ENCODE peak calls at places on chromosome 7, in six cellular contexts. P is A549, T is HepG2, O is GM12878, G is K562, X is upper lobe of left lung. W is an unnamed sample.

GRCh38 chr7:155602750-155603149 is 41.7 kb upstream of the RBM33 start:
- ATAC-seq in T (no peak), P (no peak), X (no peak), G (no peak), O (no peak), W (no peak)

GRCh38 chr7:457814-458510 is 61.7 kb downstream of the PDGFA start:
- ATAC-seq in P (no peak), O (no peak), T (peak), G (no peak), X (peak), W (no peak)

GRCh38 chr7:22486597-22486996 is 13.4 kb downstream of the STEAP1B start:
- ATAC-seq in X (no peak), G (no peak), O (no peak), P (no peak), T (peak), W (no peak)

GRCh38 chr7:105131890-105132289 is 117.9 kb downstream of the KMT2E start:
- ATAC-seq in T (no peak), O (peak), G (peak), X (no peak), P (no peak), W (no peak)

GRCh38 chr7:26201261-26202018 is at the start of gene CBX3:
- ATAC-seq in X (peak), P (peak), T (peak), O (peak), G (peak), W (peak)

GRCh38 chr7:95977994-95978393 is 205.6 kb downstream of the DYNC1I1 start:
- ATAC-seq in G (no peak), X (no peak), P (no peak), O (no peak), T (no peak), W (no peak)

GRCh38 chr7:897086-897485 is 20.7 kb downstream of the GET4 start:
- ATAC-seq in T (no peak), P (no peak), X (no peak), O (no peak), G (no peak), W (no peak)

GRCh38 chr7:20894806-20895205 is 108.1 kb upstream of the SP8 start:
- ATAC-seq in X (no peak), P (no peak), O (no peak), G (no peak), T (no peak), W (no peak)

GRCh38 chr7:47693161-47693740 is 111.3 kb upstream of the TNS3 start:
- ATAC-seq in X (no peak), G (no peak), O (no peak), T (no peak), P (peak), W (no peak)

GRCh38 chr7:135463905-135464304 is 46.0 kb downstream of the CNOT4 start:
- ATAC-seq in G (no peak), P (no peak), X (no peak), T (no peak), O (no peak), W (no peak)

GRCh38 chr7:100400656-100401055 is 27.4 kb downstream of the PILRA start:
- ATAC-seq in O (no peak), G (peak), P (peak), T (peak), X (no peak), W (no peak)

GRCh38 chr7:15675379-15675778 is 11.1 kb downstream of the MEOX2 start:
- ATAC-seq in O (no peak), T (no peak), X (peak), G (no peak), P (no peak), W (no peak)

GRCh38 chr7:151249732-151250072 is 1.2 kb upstream of the SMARCD3 start:
- ATAC-seq in G (no peak), T (no peak), O (no peak), P (peak), X (no peak), W (peak)

GRCh38 chr7:55448526-55448925 is 83.4 kb downstream of the LANCL2 start:
- ATAC-seq in O (no peak), T (no peak), X (no peak), P (no peak), G (no peak), W (no peak)

GRCh38 chr7:35817181-35817580 is 16.3 kb downstream of the SEPTIN7 start:
- ATAC-seq in P (no peak), X (no peak), G (no peak), O (no peak), T (no peak), W (no peak)

GRCh38 chr7:70736715-70737460 is 395.1 kb upstream of the GALNT17 start:
- ATAC-seq in O (peak), X (peak), G (no peak), P (peak), T (no peak), W (peak)

GRCh38 chr7:148238926-148239325 is 351.6 kb upstream of the C7orf33 start:
- ATAC-seq in G (no peak), T (no peak), X (no peak), O (no peak), P (no peak), W (no peak)

GRCh38 chr7:66377714-66378113 is 172.6 kb downstream of the TPST1 start:
- ATAC-seq in P (peak), O (no peak), T (peak), X (no peak), G (peak), W (no peak)

GRCh38 chr7:55122263-55122662 is 103.4 kb downstream of the EGFR start:
- ATAC-seq in X (no peak), O (no peak), G (no peak), T (no peak), P (no peak), W (no peak)

GRCh38 chr7:1571261-1571650 is 1.4 kb upstream of the PSMG3 start:
- ATAC-seq in G (no peak), T (no peak), X (peak), O (no peak), P (peak), W (peak)

GRCh38 chr7:94444808-94445207 is 50.1 kb downstream of the COL1A2 start:
- ATAC-seq in T (no peak), O (no peak), P (no peak), X (no peak), G (no peak), W (no peak)

GRCh38 chr7:7321681-7322080 is 139.3 kb downstream of the C1GALT1 start:
- ATAC-seq in O (peak), P (peak), T (peak), G (peak), X (no peak), W (no peak)

GRCh38 chr7:130944997-130945396 is 211.0 kb upstream of the KLF14 start:
- ATAC-seq in G (no peak), O (peak), P (no peak), T (no peak), X (no peak), W (no peak)

GRCh38 chr7:130942211-130942964 is 208.4 kb upstream of the KLF14 start:
- ATAC-seq in O (no peak), X (peak), T (peak), P (peak), G (peak), W (peak)

GRCh38 chr7:130941322-130942210 is 207.6 kb upstream of the KLF14 start:
- ATAC-seq in T (peak), X (peak), G (peak), O (no peak), P (peak), W (no peak)

GRCh38 chr7:130943981-130944380 is 210.0 kb upstream of the KLF14 start:
- ATAC-seq in T (no peak), O (no peak), G (no peak), X (no peak), P (no peak), W (no peak)

DNA sequence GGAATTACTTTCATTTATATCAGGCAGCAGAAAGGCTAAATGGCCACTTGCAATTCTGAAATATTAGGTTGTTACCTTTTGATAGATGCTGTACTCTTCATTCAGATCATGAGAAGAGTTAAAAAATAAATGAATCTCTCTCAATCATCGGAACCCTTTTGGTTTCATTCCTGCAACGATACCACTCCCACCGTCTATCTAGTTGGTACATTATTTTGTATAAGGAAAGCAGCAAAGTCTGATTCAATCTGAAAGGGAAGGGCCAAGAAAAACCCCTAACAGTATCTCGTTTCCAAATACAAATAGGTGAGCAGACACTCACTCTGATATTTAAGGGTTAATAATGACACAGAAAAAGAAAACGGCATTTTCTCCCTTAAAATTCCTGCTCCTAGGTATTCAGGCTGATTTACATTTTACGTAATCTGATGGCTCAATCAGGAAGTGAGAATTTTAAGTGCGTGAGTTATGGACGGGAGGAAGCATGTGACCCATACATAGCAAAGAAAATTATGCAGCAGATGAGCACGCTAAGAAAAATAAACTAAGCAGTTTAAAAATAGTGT is 209.4 kb upstream of the KLF14 start:
- ATAC-seq in O (peak), G (peak), T (no peak), P (peak), X (peak), W (peak)
- TF ChIP-seq EP300 in O (peak), G (no peak), T (no peak), P (no peak), X (no peak), W (no peak)

GRCh38 chr7:80440908-80441307 is 71.0 kb downstream of the GNAT3 start:
- ATAC-seq in G (no peak), O (no peak), X (peak), P (no peak), T (no peak), W (no peak)

GRCh38 chr7:80439894-80440811 is 71.7 kb downstream of the GNAT3 start:
- ATAC-seq in P (no peak), G (no peak), T (no peak), O (no peak), X (peak), W (peak)

GRCh38 chr7:80449841-80450240 is 62.0 kb downstream of the GNAT3 start:
- ATAC-seq in X (no peak), P (no peak), T (peak), G (no peak), O (no peak), W (no peak)

GRCh38 chr7:80443336-80443735 is 68.5 kb downstream of the GNAT3 start:
- ATAC-seq in G (no peak), T (no peak), P (no peak), X (peak), O (no peak), W (no peak)

GRCh38 chr7:80445351-80445750 is 66.5 kb downstream of the GNAT3 start:
- ATAC-seq in P (no peak), X (no peak), O (no peak), T (no peak), G (no peak), W (no peak)
- TF ChIP-seq EP300 in P (no peak), X (no peak), O (no peak), T (no peak), G (no peak), W (no peak)

GRCh38 chr7:157676456-157677255 is 339.9 kb downstream of the DNAJB6 start:
- ATAC-seq in P (peak), G (no peak), O (no peak), T (no peak), X (no peak), W (no peak)

GRCh38 chr7:157676001-157676400 is 339.2 kb downstream of the DNAJB6 start:
- ATAC-seq in O (no peak), X (no peak), T (no peak), P (no peak), G (peak), W (no peak)

GRCh38 chr7:157679607-157680006 is 342.8 kb downstream of the DNAJB6 start:
- ATAC-seq in O (no peak), G (no peak), X (no peak), P (no peak), T (no peak), W (no peak)

GRCh38 chr7:157675427-157675930 is 338.7 kb downstream of the DNAJB6 start:
- ATAC-seq in T (no peak), P (no peak), G (no peak), O (no peak), X (no peak), W (no peak)

DNA sequence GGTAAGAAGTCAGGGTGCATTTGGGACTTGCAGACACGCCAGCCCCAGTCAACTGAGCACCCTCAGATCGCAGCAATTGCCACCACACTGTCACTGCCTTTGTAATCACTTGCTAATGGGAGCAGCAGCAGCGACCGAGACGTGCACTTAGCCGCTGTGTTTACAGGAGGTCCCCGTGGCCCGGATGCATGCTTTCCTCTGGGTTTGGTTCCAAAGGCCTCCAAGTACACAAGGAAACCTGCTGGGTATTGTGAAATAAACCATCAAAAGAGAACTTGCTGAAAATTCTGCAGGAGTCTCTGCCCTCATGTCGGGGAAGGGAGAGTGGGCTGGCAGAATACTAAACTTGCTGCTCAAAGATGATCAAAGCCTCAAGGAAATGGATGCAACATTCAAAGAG is 341.7 kb downstream of the DNAJB6 start:
- ATAC-seq in P (no peak), X (no peak), T (peak), G (no peak), O (no peak), W (no peak)
- TF ChIP-seq EP300 in P (no peak), X (no peak), T (no peak), G (no peak), O (no peak), W (no peak)

GRCh38 chr7:157339777-157340677 is 3.2 kb downstream of the DNAJB6 start:
- ATAC-seq in G (peak), T (peak), O (peak), X (peak), P (peak), W (no peak)

GRCh38 chr7:157335991-157336382 is 817 bp upstream of the DNAJB6 start:
- ATAC-seq in T (no peak), P (no peak), O (no peak), X (no peak), G (no peak), W (no peak)

GRCh38 chr7:157335256-157335655 is 1.5 kb upstream of the DNAJB6 start:
- ATAC-seq in X (no peak), T (no peak), P (no peak), G (no peak), O (no peak), W (no peak)

GRCh38 chr7:157337316-157338149 is 729 bp downstream of the DNAJB6 start:
- ATAC-seq in X (peak), P (peak), O (peak), G (peak), T (peak), W (peak)

DNA sequence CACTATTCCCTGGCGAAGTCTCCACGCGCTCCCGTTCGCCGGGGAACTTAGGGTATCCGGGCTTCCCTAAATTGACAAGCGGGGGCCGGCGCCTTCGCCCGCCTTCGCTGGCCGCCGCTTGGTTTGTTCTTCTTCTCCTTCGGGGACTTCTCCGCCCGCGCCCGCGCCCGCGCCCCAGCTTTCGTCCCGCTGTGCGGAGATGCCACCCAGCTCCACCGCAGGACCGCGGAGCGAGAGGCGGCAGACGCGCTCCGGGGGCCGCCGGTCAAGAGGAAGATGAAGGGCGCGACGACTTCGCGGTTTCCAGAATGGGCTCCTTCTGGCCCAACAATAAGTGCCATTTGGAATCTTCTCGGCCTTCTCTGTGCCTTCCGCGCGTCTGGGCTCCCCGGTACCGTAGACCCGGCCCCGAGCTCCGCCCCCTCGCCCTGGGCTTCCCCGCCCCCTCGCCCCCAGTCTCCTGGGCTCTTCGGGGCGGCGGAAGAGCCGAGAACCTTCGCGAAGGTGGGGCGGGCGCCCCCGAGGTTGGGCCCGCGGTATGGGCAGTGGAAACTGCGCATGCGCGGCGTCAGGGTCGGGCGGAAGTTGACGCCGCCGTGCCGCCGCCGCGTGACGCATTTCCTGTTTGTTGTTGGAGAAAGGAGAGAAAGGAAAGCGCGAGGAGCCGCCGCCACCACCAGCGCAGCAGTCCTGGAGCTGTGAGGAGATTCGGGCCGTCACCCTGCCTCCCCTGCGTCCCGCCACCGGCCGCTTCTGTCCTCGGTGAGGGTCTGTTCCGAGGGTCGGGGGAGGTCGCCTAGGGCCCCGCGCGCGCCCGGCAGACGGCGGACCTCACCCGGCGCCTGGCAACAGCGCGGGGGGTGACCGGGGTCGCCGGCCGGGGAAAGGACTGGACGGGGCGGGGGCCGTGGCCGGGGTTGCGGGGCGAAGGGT is at the start of gene DNAJB6:
- ATAC-seq in O (peak), G (peak), T (peak), X (peak), P (peak), W (peak)
- TF ChIP-seq EP300 in O (peak), G (peak), T (no peak), X (no peak), P (no peak), W (no peak)

DNA sequence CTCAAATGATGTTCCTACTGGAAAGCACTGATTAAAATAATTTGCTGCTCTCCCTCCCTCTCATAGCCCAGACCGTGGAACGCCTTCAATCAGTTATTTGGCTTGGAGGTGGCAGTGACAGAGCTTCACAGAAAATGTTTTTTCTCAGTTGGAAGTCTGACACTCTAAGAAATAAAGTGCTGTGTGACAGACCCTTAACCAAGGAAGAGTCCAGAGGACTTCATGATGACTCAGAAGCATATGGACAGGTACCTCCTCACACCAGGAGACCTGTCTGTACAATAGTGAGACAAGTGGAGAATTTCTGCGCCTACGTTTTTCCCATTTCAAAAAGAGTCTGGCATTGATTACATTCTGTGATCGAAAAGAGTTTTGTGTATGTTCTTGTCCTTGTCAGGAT is 295.5 kb downstream of the DOCK4 start:
- ATAC-seq in P (no peak), G (no peak), X (no peak), O (no peak), T (no peak), W (no peak)
- TF ChIP-seq EP300 in P (no peak), G (no peak), X (no peak), O (no peak), T (no peak), W (no peak)

W was measured in gastroesophageal sphincter.